ENCODE peak calls at places on chromosome 12, in five cellular contexts. One of them, this sample, is unnamed.

GRCh38 chr12:52058631-52059324 is 7.5 kb downstream of the NR4A1 start:
- DNase-seq in activated naive CD8-positive, alpha-beta T cell treated with anti-CD3 and anti-CD28 coated beads for 36 hours: no peak
- DNase-seq in lower leg skin: no peak
- DNase-seq in GM18507: no peak
- DNase-seq in kidney tubule cell: no peak
- DNase-seq in this sample: no peak

GRCh38 chr12:109277899-109278762 is 31.0 kb downstream of the FOXN4 start:
- DNase-seq in kidney tubule cell: peak; percentile 62
- DNase-seq in lower leg skin: peak; percentile 67
- DNase-seq in activated naive CD8-positive, alpha-beta T cell treated with anti-CD3 and anti-CD28 coated beads for 36 hours: no peak
- DNase-seq in GM18507: no peak
- DNase-seq in this sample: no peak

GRCh38 chr12:2053675-2054070 is 886 bp downstream of the CACNA1C start:
- DNase-seq in kidney tubule cell: no peak
- DNase-seq in lower leg skin: no peak
- DNase-seq in GM18507: no peak
- DNase-seq in activated naive CD8-positive, alpha-beta T cell treated with anti-CD3 and anti-CD28 coated beads for 36 hours: no peak
- DNase-seq in this sample: no peak

GRCh38 chr12:3833670-3834310 is 39.4 kb downstream of the PARP11 start:
- DNase-seq in GM18507: no peak
- DNase-seq in lower leg skin: no peak
- DNase-seq in activated naive CD8-positive, alpha-beta T cell treated with anti-CD3 and anti-CD28 coated beads for 36 hours: no peak
- DNase-seq in kidney tubule cell: no peak
- DNase-seq in this sample: no peak

GRCh38 chr12:2099595-2099994 is 46.8 kb downstream of the CACNA1C start:
- DNase-seq in GM18507: no peak
- DNase-seq in activated naive CD8-positive, alpha-beta T cell treated with anti-CD3 and anti-CD28 coated beads for 36 hours: no peak
- DNase-seq in lower leg skin: no peak
- DNase-seq in kidney tubule cell: no peak
- DNase-seq in this sample: no peak

GRCh38 chr12:47652491-47653234 is 53.2 kb downstream of the RPAP3 start:
- DNase-seq in lower leg skin: peak; percentile 21
- DNase-seq in GM18507: no peak
- DNase-seq in kidney tubule cell: no peak
- DNase-seq in activated naive CD8-positive, alpha-beta T cell treated with anti-CD3 and anti-CD28 coated beads for 36 hours: no peak
- DNase-seq in this sample: no peak

GRCh38 chr12:63668028-63668799 is at the start of gene DPY19L2:
- DNase-seq in lower leg skin: peak; percentile 41
- DNase-seq in activated naive CD8-positive, alpha-beta T cell treated with anti-CD3 and anti-CD28 coated beads for 36 hours: peak; percentile 86
- DNase-seq in GM18507: no peak
- DNase-seq in kidney tubule cell: peak; percentile 83
- DNase-seq in this sample: peak; percentile 69

GRCh38 chr12:67827820-67828383 is 161.3 kb upstream of the IFNG-AS1 start:
- DNase-seq in activated naive CD8-positive, alpha-beta T cell treated with anti-CD3 and anti-CD28 coated beads for 36 hours: peak; percentile 26
- DNase-seq in kidney tubule cell: peak; percentile 98
- DNase-seq in GM18507: no peak
- DNase-seq in lower leg skin: no peak
- DNase-seq in this sample: peak; percentile 97

GRCh38 chr12:102522768-102523167 is 42.4 kb upstream of the IGF1 start:
- DNase-seq in kidney tubule cell: no peak
- DNase-seq in activated naive CD8-positive, alpha-beta T cell treated with anti-CD3 and anti-CD28 coated beads for 36 hours: no peak
- DNase-seq in lower leg skin: no peak
- DNase-seq in GM18507: no peak
- DNase-seq in this sample: no peak

GRCh38 chr12:114669501-114670256 is 14.3 kb downstream of the TBX3 start:
- DNase-seq in activated naive CD8-positive, alpha-beta T cell treated with anti-CD3 and anti-CD28 coated beads for 36 hours: no peak
- DNase-seq in GM18507: no peak
- DNase-seq in kidney tubule cell: no peak
- DNase-seq in lower leg skin: no peak
- DNase-seq in this sample: peak; percentile 70

GRCh38 chr12:97131220-97131981 is 224.3 kb downstream of the NEDD1 start:
- DNase-seq in GM18507: no peak
- DNase-seq in lower leg skin: no peak
- DNase-seq in activated naive CD8-positive, alpha-beta T cell treated with anti-CD3 and anti-CD28 coated beads for 36 hours: no peak
- DNase-seq in kidney tubule cell: no peak
- DNase-seq in this sample: no peak

GRCh38 chr12:109680521-109681030 is 33.0 kb upstream of the FAM222A start:
- DNase-seq in GM18507: no peak
- DNase-seq in kidney tubule cell: no peak
- DNase-seq in activated naive CD8-positive, alpha-beta T cell treated with anti-CD3 and anti-CD28 coated beads for 36 hours: no peak
- DNase-seq in lower leg skin: no peak
- DNase-seq in this sample: no peak

GRCh38 chr12:56334490-56334793 is 642 bp upstream of the PAN2 start:
- DNase-seq in GM18507: no peak
- DNase-seq in activated naive CD8-positive, alpha-beta T cell treated with anti-CD3 and anti-CD28 coated beads for 36 hours: no peak
- DNase-seq in lower leg skin: no peak
- DNase-seq in kidney tubule cell: no peak
- DNase-seq in this sample: no peak

GRCh38 chr12:106841471-106842302 is 67.2 kb downstream of the RIC8B start:
- DNase-seq in lower leg skin: peak; percentile 22
- DNase-seq in kidney tubule cell: peak; percentile 43
- DNase-seq in GM18507: peak; percentile 3
- DNase-seq in activated naive CD8-positive, alpha-beta T cell treated with anti-CD3 and anti-CD28 coated beads for 36 hours: no peak
- DNase-seq in this sample: peak; percentile 59

GRCh38 chr12:123134265-123134664 is 16.6 kb downstream of the PITPNM2 start:
- DNase-seq in activated naive CD8-positive, alpha-beta T cell treated with anti-CD3 and anti-CD28 coated beads for 36 hours: no peak
- DNase-seq in lower leg skin: no peak
- DNase-seq in GM18507: no peak
- DNase-seq in kidney tubule cell: peak; percentile 42
- DNase-seq in this sample: no peak

GRCh38 chr12:102690267-102690666 is 209.9 kb upstream of the IGF1 start:
- DNase-seq in lower leg skin: no peak
- DNase-seq in activated naive CD8-positive, alpha-beta T cell treated with anti-CD3 and anti-CD28 coated beads for 36 hours: no peak
- DNase-seq in kidney tubule cell: no peak
- DNase-seq in GM18507: no peak
- DNase-seq in this sample: no peak

GRCh38 chr12:69653703-69654102 is 43.0 kb upstream of the LRRC10 start:
- DNase-seq in GM18507: no peak
- DNase-seq in kidney tubule cell: no peak
- DNase-seq in lower leg skin: no peak
- DNase-seq in activated naive CD8-positive, alpha-beta T cell treated with anti-CD3 and anti-CD28 coated beads for 36 hours: no peak
- DNase-seq in this sample: no peak

GRCh38 chr12:74043343-74043742 is 494.3 kb upstream of the ATXN7L3B start:
- DNase-seq in activated naive CD8-positive, alpha-beta T cell treated with anti-CD3 and anti-CD28 coated beads for 36 hours: no peak
- DNase-seq in GM18507: no peak
- DNase-seq in lower leg skin: no peak
- DNase-seq in kidney tubule cell: peak; percentile 86
- DNase-seq in this sample: peak; percentile 89

This sample was measured in astrocyte of the spinal cord.